ENCODE peak calls at places on chromosomes 1 and 21, in nine cellular contexts. T, X, B, U, W, D, Y, V and Q are unnamed samples.
A peak's percentile ranks its signal among the peaks of the same experiment; 100 is the strongest.

GRCh38 chr1:29122987-29123870 is 474 bp downstream of the TMEM200B start:
- DNase-seq in W (peak; percentile 37), T (peak; percentile 82), X (no peak), D (peak; percentile 19), Y (peak; percentile 80), B (no peak), V (no peak), U (no peak), Q (no peak)

GRCh38 chr1:113369715-113370114 is 20.6 kb upstream of the MAGI3 start:
- DNase-seq in T (no peak), W (no peak), U (no peak), D (no peak), V (no peak), B (no peak), Y (no peak), X (no peak), Q (no peak)

GRCh38 chr1:155499263-155499662 is 63.3 kb downstream of the ASH1L start:
- DNase-seq in T (no peak), D (no peak), V (no peak), W (no peak), B (no peak), X (no peak), Y (no peak), U (no peak), Q (no peak)

GRCh38 chr1:47785561-47786271 is 211.5 kb downstream of the TRABD2B start:
- DNase-seq in W (peak; percentile 48), Y (no peak), B (no peak), D (no peak), U (peak; percentile 8), T (peak; percentile 81), X (no peak), V (no peak), Q (no peak)

GRCh38 chr1:119141020-119141424 is 569 bp upstream of the WARS2 start:
- DNase-seq in Y (peak; percentile 24), D (peak; percentile 22), U (no peak), B (peak; percentile 24), V (peak; percentile 13), W (peak; percentile 22), T (peak; percentile 77), X (no peak), Q (no peak)

GRCh38 chr1:89566761-89567174 is 42.1 kb downstream of the LRRC8B start:
- DNase-seq in V (no peak), Y (peak; percentile 29), U (no peak), T (no peak), B (no peak), X (no peak), D (peak; percentile 60), W (peak; percentile 76), Q (no peak)

GRCh38 chr1:112040891-112041740 is 51.6 kb upstream of the KCND3 start:
- DNase-seq in U (no peak), W (peak; percentile 42), Y (no peak), X (no peak), B (no peak), T (no peak), D (no peak), V (peak; percentile 52), Q (no peak)

GRCh38 chr1:88683516-88683847 is 591 bp upstream of the PKN2 start:
- DNase-seq in D (peak; percentile 34), X (no peak), V (peak; percentile 70), B (peak; percentile 58), U (no peak), Y (peak; percentile 62), T (peak; percentile 79), W (peak; percentile 64), Q (no peak)

GRCh38 chr1:36829066-36829465 is 205.2 kb downstream of the GRIK3 start:
- DNase-seq in Y (no peak), X (no peak), W (no peak), V (no peak), T (no peak), B (no peak), D (no peak), U (no peak), Q (no peak)

GRCh38 chr1:7425771-7426170 is 345.3 kb upstream of the VAMP3 start:
- DNase-seq in X (no peak), D (no peak), B (no peak), U (no peak), V (no peak), T (no peak), W (no peak), Y (peak; percentile 68), Q (no peak)

GRCh38 chr1:58308206-58308605 is 238.3 kb downstream of the OMA1 start:
- DNase-seq in X (no peak), U (no peak), W (no peak), T (peak; percentile 50), Y (no peak), V (no peak), B (no peak), D (no peak), Q (no peak)

GRCh38 chr1:164719676-164720075 is 160.7 kb downstream of the PBX1 start:
- DNase-seq in V (no peak), U (no peak), T (no peak), B (no peak), W (no peak), Y (no peak), X (no peak), D (no peak), Q (no peak)

GRCh38 chr1:89407355-89407754 is 43.5 kb downstream of the GBP6 start:
- DNase-seq in W (no peak), U (no peak), Y (no peak), X (no peak), V (peak; percentile 54), B (no peak), D (no peak), T (no peak), Q (no peak)

GRCh38 chr1:94579876-94580294 is 38.3 kb upstream of the F3 start:
- DNase-seq in X (no peak), Y (no peak), V (no peak), U (peak; percentile 55), T (peak; percentile 81), W (no peak), B (no peak), D (no peak), Q (no peak)

GRCh38 chr1:11887666-11888007 is 28.9 kb upstream of the NPPB start:
- DNase-seq in Y (no peak), X (no peak), W (no peak), V (no peak), D (no peak), B (no peak), U (no peak), T (no peak), Q (no peak)

GRCh38 chr1:11886986-11887665 is 28.4 kb upstream of the NPPB start:
- DNase-seq in T (no peak), D (peak; percentile 81), W (peak; percentile 42), U (no peak), V (no peak), Y (no peak), B (no peak), X (no peak), Q (no peak)

GRCh38 chr1:11888877-11889208 is 30.1 kb upstream of the NPPB start:
- DNase-seq in B (no peak), W (no peak), X (no peak), D (no peak), Y (no peak), V (no peak), T (no peak), U (no peak), Q (no peak)

GRCh38 chr1:11888206-11888876 is 29.6 kb upstream of the NPPB start:
- DNase-seq in D (no peak), B (no peak), X (no peak), U (no peak), V (no peak), Y (no peak), T (no peak), W (no peak), Q (no peak)

DNA sequence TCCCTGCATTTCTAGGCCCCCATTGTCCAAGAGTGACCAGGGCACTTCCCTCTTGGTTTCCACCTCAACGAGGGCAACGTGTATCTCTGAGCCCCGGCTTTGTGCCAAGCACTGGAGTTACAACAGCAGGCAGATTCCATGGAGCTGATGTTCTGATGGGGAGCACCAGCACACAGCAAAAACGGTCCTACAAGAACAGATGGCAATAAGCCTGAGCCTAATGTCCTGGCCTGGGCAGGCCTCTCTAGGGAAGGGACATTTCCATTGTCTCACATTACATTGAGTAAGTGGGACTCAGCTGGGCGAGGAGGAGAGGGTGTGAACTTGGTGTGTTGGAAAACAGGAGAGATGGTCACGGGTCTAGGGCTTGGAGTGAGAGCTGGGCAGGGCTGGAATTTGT is 27.2 kb upstream of the NPPB start:
- DNase-seq in W (no peak), B (no peak), X (no peak), T (no peak), Y (no peak), D (peak; percentile 68), U (no peak), V (no peak), Q (no peak)
- H3K4me1 ChIP-seq in W (peaks cover 4% of the 10 kb centered on the region), B (no peaks in the 10 kb centered on the region), X (no peaks in the 10 kb centered on the region), T (peaks cover 6% of the 10 kb centered on the region), Y (no peaks in the 10 kb centered on the region), D (peaks cover 64% of the 10 kb centered on the region), U (no peaks in the 10 kb centered on the region), V (no peaks in the 10 kb centered on the region), Q (peaks cover 2% of the 10 kb centered on the region)

GRCh38 chr1:202152399-202152798 is 7.9 kb upstream of the ARL8A start:
- DNase-seq in D (no peak), B (no peak), W (no peak), V (no peak), U (no peak), X (no peak), T (no peak), Y (no peak), Q (no peak)
- H3K4me3 ChIP-seq in D (no peak overlapping the region), B (no peak overlapping the region), W (no peak overlapping the region), V (no peak overlapping the region), U (no peak overlapping the region), X (no peak overlapping the region), T (no peak overlapping the region), Y (no peak overlapping the region), Q (no peak overlapping the region)

DNA sequence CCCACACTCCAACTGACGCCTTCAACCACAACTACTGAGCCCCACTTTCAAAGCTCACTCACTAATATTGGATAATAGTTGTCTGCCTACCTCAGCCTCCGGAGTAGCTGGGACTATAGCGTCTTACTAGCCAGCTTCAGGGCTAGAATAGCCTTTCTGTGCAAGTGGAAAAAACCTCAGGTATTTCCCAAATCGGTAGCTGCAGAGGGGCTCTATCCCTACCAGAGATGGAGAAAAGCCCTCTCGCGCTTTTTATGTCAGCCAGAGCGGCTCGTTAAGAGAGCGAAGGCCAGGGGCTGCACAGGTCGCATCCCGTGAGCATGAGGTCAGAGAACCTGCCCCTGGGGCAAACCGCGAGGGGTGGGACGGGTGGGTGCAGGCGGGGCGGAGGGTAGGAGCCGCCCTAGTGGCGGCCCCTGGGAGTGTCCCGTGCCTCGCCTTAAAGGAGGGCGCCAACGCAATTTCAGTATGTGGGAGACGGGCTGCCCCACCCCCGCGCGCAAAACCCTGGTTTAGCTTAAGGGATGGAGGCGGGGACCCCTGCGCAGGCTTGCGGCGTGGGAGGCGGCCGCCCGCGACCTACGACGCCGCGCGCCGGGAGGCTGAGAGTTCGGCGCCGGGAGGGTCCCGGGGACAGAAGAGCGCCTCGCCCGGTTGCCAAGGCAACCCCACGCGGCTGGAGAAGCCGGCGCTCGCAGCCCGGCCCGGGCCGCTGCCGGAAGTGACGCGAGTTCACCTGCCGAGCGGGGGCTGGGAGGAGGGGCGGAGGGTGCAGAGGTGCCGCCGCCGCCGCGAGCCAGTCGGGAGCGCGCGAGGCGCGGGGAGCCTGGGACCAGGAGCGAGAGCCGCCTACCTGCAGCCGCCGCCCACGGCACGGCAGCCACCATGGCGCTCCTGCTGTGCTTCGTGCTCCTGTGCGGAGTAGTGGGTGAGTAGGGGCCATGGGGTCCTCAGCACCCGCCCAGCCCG is at the start of gene CXADR:
- DNase-seq in D (peak; percentile 74), X (no peak), W (peak; percentile 90), T (peak; percentile 97), V (peak; percentile 95), B (peak; percentile 69), U (peak; percentile 57), Y (peak; percentile 96), Q (no peak)
- TF ChIP-seq CTCF in D (peak; percentile 66), X (peak; percentile 38), W (peak; percentile 21), T (peak; percentile 97), V (peak; percentile 18), B (peak; percentile 47), U (peak; percentile 40), Y (peak; percentile 50), Q (peak; percentile 22)

GRCh38 chr1:234980224-234980656 is 148.4 kb downstream of the TOMM20 start:
- DNase-seq in D (no peak), U (no peak), W (no peak), X (no peak), T (peak; percentile 49), B (no peak), Y (no peak), V (no peak), Q (no peak)
- H3K4me1 ChIP-seq in D (peaks cover 68% of the 10 kb centered on the region), U (peaks cover 84% of the 10 kb centered on the region), W (peaks cover 53% of the 10 kb centered on the region), X (peaks cover 59% of the 10 kb centered on the region), T (peaks cover 11% of the 10 kb centered on the region), B (peaks cover 35% of the 10 kb centered on the region), Y (peaks cover 32% of the 10 kb centered on the region), V (peaks cover 30% of the 10 kb centered on the region), Q (peaks cover 70% of the 10 kb centered on the region)